ENCODE peak calls at places on chromosomes 13 and 19, in ten cellular contexts. A, K, S, B, M, X, G, I, L and O are unnamed samples.

GRCh38 chr19:15935167-15935702 is 906 bp upstream of the CYP4F11 start:
- ATAC-seq in A (peak; percentile 54), K (no peak), S (peak; percentile 49), B (no peak), M (peak; percentile 23), X (no peak), G (no peak), I (no peak), L (no peak), O (peak; percentile 53)

GRCh38 chr19:4878491-4878968 is 11.1 kb upstream of the PLIN3 start:
- ATAC-seq in A (no peak), K (peak; percentile 65), S (peak; percentile 88), B (no peak), M (no peak), X (peak; percentile 65), G (peak; percentile 19), I (peak; percentile 24), L (peak; percentile 56), O (no peak)

GRCh38 chr19:2235396-2236284 is 489 bp downstream of the PLEKHJ1 start:
- ATAC-seq in A (peak; percentile 2), K (peak; percentile 8), S (peak; percentile 7), B (peak; percentile 20), M (no peak), X (peak; percentile 5), G (peak; percentile 19), I (no peak), L (peak; percentile 0), O (peak; percentile 58)

GRCh38 chr19:40799558-40800338 is 757 bp downstream of the EGLN2 start:
- ATAC-seq in A (peak; percentile 2), K (no peak), S (peak; percentile 4), B (no peak), M (no peak), X (no peak), G (no peak), I (peak; percentile 0), L (peak; percentile 46), O (peak; percentile 2)

GRCh38 chr13:71866173-71867091 is 572 bp downstream of the DACH1 start:
- ATAC-seq in A (peak; percentile 51), K (peak; percentile 58), S (peak; percentile 30), B (peak; percentile 51), M (no peak), X (peak; percentile 32), G (no peak), I (peak; percentile 3), L (peak; percentile 40), O (no peak)

GRCh38 chr13:110062777-110063442 is 244.0 kb downstream of the COL4A1 start:
- ATAC-seq in A (no peak), K (no peak), S (peak; percentile 21), B (no peak), M (no peak), X (no peak), G (peak; percentile 8), I (no peak), L (peak; percentile 13), O (peak; percentile 34)

GRCh38 chr19:52231154-52231565 is 38.2 kb upstream of the ZNF766 start:
- ATAC-seq in A (no peak), K (no peak), S (no peak), B (no peak), M (no peak), X (no peak), G (no peak), I (no peak), L (no peak), O (no peak)

GRCh38 chr19:32309711-32310390 is 35.6 kb upstream of the ZNF507 start:
- ATAC-seq in A (no peak), K (no peak), S (no peak), B (no peak), M (no peak), X (no peak), G (no peak), I (peak; percentile 33), L (no peak), O (no peak)

GRCh38 chr13:33235078-33235477 is 50.5 kb downstream of the STARD13 start:
- ATAC-seq in A (peak; percentile 90), K (no peak), S (peak; percentile 55), B (no peak), M (no peak), X (no peak), G (no peak), I (no peak), L (peak; percentile 31), O (no peak)

GRCh38 chr13:110361365-110361911 is 54.4 kb downstream of the COL4A2 start:
- ATAC-seq in A (peak; percentile 49), K (no peak), S (peak; percentile 87), B (no peak), M (no peak), X (no peak), G (no peak), I (no peak), L (peak; percentile 94), O (no peak)

GRCh38 chr13:26061947-26062346 is 10.1 kb upstream of the SHISA2 start:
- ATAC-seq in A (no peak), K (no peak), S (peak; percentile 57), B (no peak), M (no peak), X (no peak), G (no peak), I (no peak), L (peak; percentile 47), O (no peak)

GRCh38 chr19:1672038-1672768 is 19.8 kb upstream of the TCF3 start:
- ATAC-seq in A (peak; percentile 70), K (peak; percentile 68), S (peak; percentile 70), B (peak; percentile 74), M (peak; percentile 63), X (peak; percentile 52), G (peak; percentile 66), I (peak; percentile 24), L (peak; percentile 60), O (peak; percentile 52)

GRCh38 chr19:7547153-7547552 is 11.6 kb downstream of the PNPLA6 start:
- ATAC-seq in A (no peak), K (no peak), S (no peak), B (peak; percentile 41), M (no peak), X (no peak), G (peak; percentile 81), I (no peak), L (no peak), O (no peak)

GRCh38 chr19:17163652-17164051 is 51.5 kb upstream of the USE1 start:
- ATAC-seq in A (no peak), K (no peak), S (no peak), B (no peak), M (no peak), X (no peak), G (no peak), I (no peak), L (no peak), O (no peak)

GRCh38 chr13:47396915-47397314 is 500.1 kb upstream of the HTR2A start:
- ATAC-seq in A (no peak), K (no peak), S (no peak), B (no peak), M (no peak), X (no peak), G (no peak), I (peak; percentile 80), L (no peak), O (no peak)

GRCh38 chr13:33109319-33109718 is 93.1 kb downstream of the KL start:
- ATAC-seq in A (no peak), K (no peak), S (peak; percentile 3), B (no peak), M (no peak), X (no peak), G (no peak), I (no peak), L (no peak), O (no peak)

GRCh38 chr13:51589793-51590192 is 5.5 kb downstream of the WDFY2 start:
- ATAC-seq in A (no peak), K (no peak), S (no peak), B (no peak), M (no peak), X (no peak), G (no peak), I (no peak), L (no peak), O (no peak)

GRCh38 chr19:14158276-14159023 is 22.1 kb upstream of the ASF1B start:
- ATAC-seq in A (no peak), K (no peak), S (no peak), B (no peak), M (no peak), X (no peak), G (no peak), I (no peak), L (no peak), O (no peak)

GRCh38 chr13:28357846-28358496 is 137.0 kb downstream of the FLT1 start:
- ATAC-seq in A (no peak), K (no peak), S (peak; percentile 63), B (peak; percentile 57), M (no peak), X (peak; percentile 16), G (peak; percentile 76), I (no peak), L (peak; percentile 43), O (no peak)

GRCh38 chr19:34512254-34512796 is 30.8 kb downstream of the WTIP start:
- ATAC-seq in A (no peak), K (no peak), S (no peak), B (no peak), M (no peak), X (no peak), G (no peak), I (no peak), L (peak; percentile 25), O (peak; percentile 31)

GRCh38 chr13:46165485-46166220 is 16.3 kb downstream of the LCP1 start:
- ATAC-seq in A (no peak), K (peak; percentile 26), S (no peak), B (peak; percentile 88), M (peak; percentile 51), X (peak; percentile 32), G (peak; percentile 92), I (no peak), L (no peak), O (peak; percentile 90)

GRCh38 chr19:38557205-38557799 is 60.5 kb downstream of the MAP4K1 start:
- ATAC-seq in A (no peak), K (no peak), S (no peak), B (peak; percentile 45), M (peak; percentile 72), X (peak; percentile 50), G (peak; percentile 79), I (no peak), L (no peak), O (peak; percentile 80)

GRCh38 chr13:64371045-64371444 is 2859.1 kb downstream of the PCDH9 start:
- ATAC-seq in A (no peak), K (no peak), S (no peak), B (no peak), M (no peak), X (no peak), G (no peak), I (no peak), L (no peak), O (no peak)

GRCh38 chr13:49649244-49649962 is 21.1 kb downstream of the ARL11 start:
- ATAC-seq in A (peak; percentile 67), K (no peak), S (peak; percentile 63), B (no peak), M (no peak), X (no peak), G (no peak), I (peak; percentile 72), L (peak; percentile 46), O (no peak)

GRCh38 chr19:4449022-4449825 is 8.4 kb downstream of the UBXN6 start:
- ATAC-seq in A (peak; percentile 82), K (no peak), S (peak; percentile 89), B (no peak), M (no peak), X (no peak), G (no peak), I (peak; percentile 14), L (peak; percentile 72), O (no peak)

GRCh38 chr19:18558202-18558555 is 509 bp downstream of the KXD1 start:
- ATAC-seq in A (no peak), K (no peak), S (no peak), B (no peak), M (no peak), X (no peak), G (peak; percentile 5), I (peak; percentile 8), L (no peak), O (no peak)

GRCh38 chr19:6076291-6076665 is 34.0 kb downstream of the RFX2 start:
- ATAC-seq in A (no peak), K (no peak), S (no peak), B (no peak), M (no peak), X (no peak), G (no peak), I (no peak), L (no peak), O (no peak)

GRCh38 chr19:1098177-1099051 is 3.2 kb upstream of the POLR2E start:
- ATAC-seq in A (peak; percentile 67), K (no peak), S (no peak), B (no peak), M (no peak), X (no peak), G (no peak), I (no peak), L (no peak), O (no peak)